ENCODE peak calls at places on chromosomes 2 and 18, in seven cellular contexts. W, J, O, N, I, V and Z are unnamed samples. For H3K4me1, the result is how much of the 10 kb centered on the place peaks cover.

GRCh38 chr2:7448578-7449264 is 531.5 kb downstream of the RNF144A start:
- DNase-seq in J (no peak), V (no peak), N (no peak), W (no peak), O (no peak), I (no peak), Z (no peak)

GRCh38 chr2:176612736-176613135 is 343.5 kb downstream of the MTX2 start:
- DNase-seq in W (no peak), J (no peak), I (no peak), O (no peak), N (no peak), V (no peak), Z (no peak)

GRCh38 chr2:16476168-16476567 is 189.5 kb downstream of the CYRIA start:
- DNase-seq in J (no peak), W (no peak), V (no peak), O (no peak), I (no peak), N (no peak), Z (peak)

GRCh38 chr2:85649201-85650190 is 18.5 kb downstream of the SFTPB start:
- DNase-seq in J (no peak), O (no peak), N (no peak), I (no peak), V (no peak), W (no peak), Z (no peak)

GRCh38 chr18:61764381-61764780 is 128.4 kb downstream of the RNF152 start:
- DNase-seq in W (no peak), N (no peak), O (no peak), I (no peak), J (no peak), V (no peak), Z (no peak)

GRCh38 chr2:25877431-25878360 is 591 bp downstream of the ASXL2 start:
- DNase-seq in N (peak), I (peak), J (peak), O (peak), W (peak), V (peak), Z (no peak)

GRCh38 chr2:31193066-31193396 is 24.3 kb downstream of the CAPN14 start:
- DNase-seq in O (no peak), V (peak), N (no peak), J (no peak), I (no peak), W (no peak), Z (no peak)

GRCh38 chr2:235623052-235623451 is 129.2 kb downstream of the AGAP1 start:
- DNase-seq in V (no peak), I (no peak), W (no peak), N (no peak), O (no peak), J (no peak), Z (no peak)

GRCh38 chr18:47422524-47422923 is 171.1 kb upstream of the SKOR2 start:
- DNase-seq in N (no peak), W (no peak), V (peak), O (no peak), I (peak), J (no peak), Z (no peak)

GRCh38 chr2:16952368-16952767 is 286.7 kb upstream of the CYRIA start:
- DNase-seq in O (no peak), W (no peak), N (no peak), J (no peak), V (peak), I (no peak), Z (no peak)

GRCh38 chr2:146572598-146572997 is 1272.2 kb upstream of the ACVR2A start:
- DNase-seq in J (no peak), O (no peak), V (no peak), I (no peak), N (no peak), W (no peak), Z (no peak)

GRCh38 chr2:228652366-228652765 is 470.9 kb upstream of the SPHKAP start:
- DNase-seq in N (no peak), O (no peak), W (no peak), V (no peak), J (no peak), I (no peak), Z (no peak)

GRCh38 chr2:96374211-96374951 is 38.8 kb downstream of the NCAPH start:
- DNase-seq in N (peak), I (peak), W (peak), J (no peak), O (peak), V (no peak), Z (no peak)

GRCh38 chr2:201149064-201149820 is 33.3 kb downstream of the CFLAR start:
- DNase-seq in J (peak), O (no peak), V (no peak), W (no peak), N (no peak), I (no peak), Z (no peak)

GRCh38 chr2:231666171-231667095 is 41.9 kb upstream of the PTMA start:
- DNase-seq in W (peak), I (peak), N (peak), V (peak), O (peak), J (peak), Z (peak)

GRCh38 chr18:69400976-69401474 is 337 bp downstream of the DOK6 start:
- DNase-seq in W (no peak), O (peak), J (no peak), N (no peak), V (peak), I (peak), Z (no peak)

GRCh38 chr2:85278361-85278760 is 49.4 kb downstream of the TGOLN2 start:
- DNase-seq in W (no peak), I (no peak), J (no peak), V (no peak), N (no peak), O (no peak), Z (no peak)

GRCh38 chr18:36813111-36813752 is 15.6 kb downstream of the TPGS2 start:
- DNase-seq in W (no peak), N (no peak), V (no peak), I (no peak), O (no peak), J (no peak), Z (no peak)

GRCh38 chr2:11540996-11541692 is 7.3 kb downstream of the GREB1 start:
- DNase-seq in I (no peak), W (no peak), N (no peak), J (no peak), V (no peak), O (no peak), Z (no peak)

GRCh38 chr2:226772389-226773179 is 27.0 kb downstream of the IRS1 start:
- DNase-seq in N (no peak), V (no peak), I (no peak), O (no peak), J (no peak), W (no peak), Z (no peak)

GRCh38 chr2:134232868-134233732 is 20.8 kb upstream of the MGAT5 start:
- DNase-seq in W (no peak), N (no peak), I (no peak), J (no peak), O (no peak), V (no peak), Z (no peak)

GRCh38 chr2:177551989-177552413 is 159.4 kb downstream of the AGPS start:
- DNase-seq in I (peak), O (no peak), V (peak), N (peak), W (peak), J (no peak), Z (no peak)

GRCh38 chr18:55790296-55790695 is 202.3 kb upstream of the TCF4 start:
- DNase-seq in W (no peak), N (no peak), O (no peak), I (no peak), J (no peak), V (no peak), Z (no peak)

GRCh38 chr2:226652388-226652787 is 147.2 kb downstream of the IRS1 start:
- DNase-seq in J (peak), N (no peak), I (no peak), V (no peak), W (no peak), O (no peak), Z (no peak)

GRCh38 chr2:209380278-209380677 is 43.6 kb upstream of the MAP2 start:
- DNase-seq in O (no peak), J (no peak), W (no peak), I (no peak), V (no peak), N (no peak), Z (no peak)

GRCh38 chr18:66749475-66750035 is 145.7 kb upstream of the CDH19 start:
- DNase-seq in W (no peak), N (no peak), J (no peak), V (no peak), I (no peak), O (no peak), Z (no peak)

GRCh38 chr2:28567076-28567471 is 71.2 kb downstream of the PLB1 start:
- DNase-seq in O (no peak), N (no peak), J (no peak), V (peak), W (no peak), I (peak), Z (no peak)

GRCh38 chr2:232890896-232891601 is 21.0 kb downstream of the SNORC start:
- DNase-seq in O (no peak), V (peak), I (no peak), N (peak), W (peak), J (peak), Z (no peak)

GRCh38 chr2:10080536-10081304 is 509 bp upstream of the CYS1 start:
- DNase-seq in O (no peak), I (no peak), V (peak), W (no peak), J (no peak), N (no peak), Z (no peak)

GRCh38 chr2:65355190-65355831 is 77.1 kb downstream of the SPRED2 start:
- DNase-seq in I (no peak), N (no peak), J (no peak), V (no peak), O (peak), W (no peak), Z (peak)

GRCh38 chr18:2853173-2853925 is 6.5 kb downstream of the EMILIN2 start:
- DNase-seq in I (no peak), W (no peak), J (no peak), O (no peak), V (no peak), N (no peak), Z (no peak)
- H3K4me1 ChIP-seq in I (under half), W (under half), J (under half), O (under half), V (under half), N (under half), Z (under half)

GRCh38 chr2:76700894-76701293 is 821.3 kb downstream of the LRRTM4 start:
- DNase-seq in J (no peak), V (no peak), O (no peak), W (no peak), I (no peak), N (no peak), Z (no peak)
- TF ChIP-seq POLR2AphosphoS5 in J (no peak), V (no peak), O (no peak), W (no peak), I (no peak), N (no peak), Z (no peak)

GRCh38 chr18:9106094-9106493 is 3.6 kb downstream of the NDUFV2 start:
- DNase-seq in O (no peak), N (no peak), W (no peak), V (no peak), J (no peak), I (no peak), Z (no peak)

GRCh38 chr18:9103488-9103887 is 989 bp downstream of the NDUFV2 start:
- DNase-seq in I (no peak), J (no peak), W (no peak), O (no peak), N (no peak), V (no peak), Z (no peak)

GRCh38 chr18:9105420-9105819 is 2.9 kb downstream of the NDUFV2 start:
- DNase-seq in O (no peak), J (no peak), N (no peak), W (no peak), I (no peak), V (no peak), Z (no peak)

GRCh38 chr18:9102391-9103216 is at the start of gene NDUFV2:
- DNase-seq in O (peak), V (peak), N (peak), I (peak), W (peak), J (peak), Z (peak)

DNA sequence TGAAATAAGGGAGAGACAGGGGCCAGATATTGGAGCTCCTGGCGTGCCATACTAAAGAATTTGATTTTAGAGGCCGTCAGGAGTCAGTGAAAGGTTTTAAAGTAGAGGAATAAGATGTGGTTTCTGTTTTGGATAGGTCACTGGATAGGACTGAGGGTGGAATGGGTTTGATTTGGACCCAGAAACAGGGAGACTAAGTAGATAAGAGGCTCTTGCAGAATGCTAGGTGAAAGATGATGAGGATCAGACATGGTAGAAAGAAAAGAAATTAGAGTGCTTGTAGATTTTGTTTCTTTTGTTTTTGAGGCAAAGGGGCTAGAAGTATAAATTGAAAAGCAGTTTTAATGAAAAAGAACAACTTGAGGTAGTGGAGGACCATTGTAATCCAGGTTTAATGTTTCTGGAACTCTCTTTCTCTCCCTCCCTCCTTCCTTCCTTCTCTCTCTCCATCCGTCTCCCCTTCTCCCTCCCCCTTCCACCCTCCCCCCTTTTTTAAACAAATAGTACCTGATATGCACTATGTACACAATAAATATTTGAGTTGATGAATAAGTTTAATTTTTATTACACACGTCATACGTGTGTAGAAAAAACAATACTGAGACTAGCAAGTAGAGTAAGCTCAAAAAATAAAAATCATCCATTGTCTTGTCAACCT is 1.9 kb downstream of the NDUFV2 start:
- DNase-seq in N (no peak), J (no peak), O (no peak), I (no peak), W (no peak), V (no peak), Z (no peak)
- H3K4me1 ChIP-seq in N (under half), J (under half), O (under half), I (under half), W (half or more), V (half or more), Z (half or more)

GRCh38 chr2:160406591-160407392 is 86.8 kb downstream of the RBMS1 start:
- DNase-seq in W (peak), I (peak), N (peak), O (peak), V (peak), J (peak), Z (peak)
- TF ChIP-seq POLR2AphosphoS5 in W (no peak), I (no peak), N (peak), O (no peak), V (no peak), J (peak), Z (peak)

GRCh38 chr2:120737802-120738516 is 2.3 kb downstream of the GLI2 start:
- DNase-seq in V (peak), N (peak), W (peak), I (no peak), J (no peak), O (peak), Z (peak)
- H3K4me1 ChIP-seq in V (half or more), N (under half), W (half or more), I (under half), J (under half), O (under half), Z (half or more)

DNA sequence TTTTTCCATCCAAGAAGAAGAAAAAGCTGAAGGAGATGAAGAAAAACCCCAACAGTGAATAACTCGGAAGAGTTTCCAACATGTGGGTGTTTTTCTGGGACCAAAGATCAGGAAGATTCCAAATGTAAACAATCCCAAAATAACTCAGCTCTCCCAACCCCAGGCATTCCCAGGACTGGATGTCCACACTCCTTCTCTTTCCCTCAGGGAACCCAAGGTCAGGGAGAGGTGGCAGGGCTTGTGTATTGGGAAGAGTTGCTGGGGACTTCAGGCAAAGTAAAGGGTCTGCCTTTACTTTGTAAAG is 268.0 kb downstream of the DYSF start:
- DNase-seq in I (no peak), W (no peak), N (no peak), O (no peak), J (no peak), V (no peak), Z (no peak)
- TF ChIP-seq POLR2AphosphoS5 in I (no peak), W (no peak), N (no peak), O (peak), J (no peak), V (no peak), Z (peak)

GRCh38 chr2:158989165-158989564 is 20.7 kb downstream of the TANC1 start:
- DNase-seq in W (no peak), V (no peak), I (no peak), O (no peak), J (no peak), N (no peak), Z (peak)
- H3K4me1 ChIP-seq in W (half or more), V (under half), I (under half), O (under half), J (under half), N (under half), Z (under half)

GRCh38 chr2:122168799-122169198 is 413.3 kb downstream of the TSN start:
- DNase-seq in N (no peak), V (peak), I (peak), W (no peak), J (no peak), O (no peak), Z (no peak)
- TF ChIP-seq POLR2AphosphoS5 in N (no peak), V (no peak), I (no peak), W (no peak), J (no peak), O (no peak), Z (no peak)

GRCh38 chr2:218810251-218810650 is 21.4 kb downstream of the PRKAG3 start:
- DNase-seq in I (no peak), J (no peak), V (no peak), N (no peak), O (no peak), W (no peak), Z (no peak)

GRCh38 chr2:218812861-218813260 is 18.7 kb downstream of the PRKAG3 start:
- DNase-seq in V (no peak), O (no peak), I (no peak), W (no peak), N (no peak), J (no peak), Z (peak)

GRCh38 chr2:218813771-218814460 is 17.7 kb downstream of the PRKAG3 start:
- DNase-seq in W (peak), V (no peak), J (no peak), I (no peak), N (no peak), O (peak), Z (peak)

GRCh38 chr2:218811382-218811781 is 20.2 kb downstream of the PRKAG3 start:
- DNase-seq in J (no peak), I (no peak), W (no peak), O (no peak), V (no peak), N (no peak), Z (no peak)

DNA sequence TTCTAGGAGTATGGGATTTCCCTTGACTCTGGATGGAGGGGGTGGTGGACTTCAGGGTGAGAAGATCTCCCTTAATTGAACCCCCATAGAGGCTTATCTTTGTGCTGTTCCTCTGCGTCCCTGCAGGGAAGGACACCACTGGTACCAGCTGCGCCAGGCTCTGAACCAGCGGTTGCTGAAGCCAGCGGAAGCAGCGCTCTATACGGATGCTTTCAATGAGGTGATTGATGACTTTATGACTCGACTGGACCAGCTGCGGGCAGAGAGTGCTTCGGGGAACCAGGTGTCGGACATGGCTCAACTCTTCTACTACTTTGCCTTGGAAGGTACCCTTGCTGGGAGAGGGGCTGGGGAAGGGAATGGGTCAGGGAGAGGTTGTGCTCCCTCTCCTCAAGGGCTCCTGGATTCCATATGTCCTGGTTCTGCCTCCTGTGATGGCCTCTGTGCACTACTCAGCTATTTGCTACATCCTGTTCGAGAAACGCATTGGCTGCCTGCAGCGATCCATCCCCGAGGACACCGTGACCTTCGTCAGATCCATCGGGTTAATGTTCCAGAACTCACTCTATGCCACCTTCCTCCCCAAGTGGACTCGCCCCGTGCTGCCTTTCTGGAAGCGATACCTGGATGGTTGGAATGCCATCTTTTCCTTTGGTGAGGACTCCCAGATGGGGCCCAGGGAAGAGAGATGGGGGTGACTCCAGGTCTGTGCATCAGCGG is 19.3 kb downstream of the PRKAG3 start:
- DNase-seq in I (no peak), J (no peak), V (no peak), W (no peak), O (no peak), N (no peak), Z (no peak)
- H3K4me1 ChIP-seq in I (under half), J (under half), V (under half), W (under half), O (under half), N (under half), Z (under half)

DNA sequence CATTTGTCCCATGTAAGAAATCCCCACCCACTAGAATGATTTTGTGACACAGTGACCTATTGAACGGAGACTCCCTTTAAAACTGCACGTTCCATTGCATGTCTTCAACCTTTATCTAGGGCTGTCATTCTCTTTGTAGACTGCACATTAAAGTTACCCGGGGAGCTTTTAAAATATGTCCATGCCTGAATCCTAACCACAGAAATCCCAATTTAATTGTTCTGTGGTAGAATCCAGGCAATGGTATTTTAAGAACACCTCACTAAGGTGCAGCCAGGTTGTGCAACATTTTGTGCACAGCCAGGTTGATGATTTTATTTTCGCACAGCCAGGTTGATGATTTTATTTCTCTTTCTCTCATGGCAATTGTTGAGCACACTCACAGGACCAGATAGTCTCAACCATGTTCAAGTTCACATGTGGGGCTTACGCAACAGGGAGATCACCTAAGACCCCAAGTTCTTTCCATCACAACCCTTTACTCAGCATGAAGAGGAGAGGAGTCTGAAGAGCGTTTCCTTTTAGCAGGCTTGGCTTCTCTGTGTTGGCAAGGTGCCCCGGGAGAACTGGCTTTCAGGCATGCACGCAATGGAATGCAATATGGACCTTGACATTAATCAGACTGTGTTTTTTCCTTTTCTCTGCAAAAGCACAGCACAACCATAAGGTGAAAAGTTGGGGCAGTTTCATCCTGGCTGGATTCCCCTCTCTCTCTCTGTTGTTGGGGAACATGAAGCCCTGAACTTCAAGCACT is 467.3 kb upstream of the ETAA1 start:
- DNase-seq in N (peak), O (peak), W (peak), I (no peak), V (no peak), J (no peak), Z (no peak)
- TF ChIP-seq POLR2AphosphoS5 in N (peak), O (no peak), W (no peak), I (no peak), V (no peak), J (no peak), Z (peak)